ENCODE peak calls at places on chromosomes 12 and 14, in seven cellular contexts. G is CD4-positive, alpha-beta memory T cell; P is neuronal stem cell; T is aorta; N is lower lobe of right lung; J is left ventricle myocardium inferior; A is pancreas. E is an unnamed sample. For H3K36me3 and H3K9me3, the result is how much of the 10 kb centered on the place peaks cover.

GRCh38 chr14:65301862-65302539 is 110.5 kb upstream of the FUT8 start:
- DNase-seq in A (peak), N (no peak), J (no peak), T (no peak), G (no peak), P (no peak), E (no peak)

GRCh38 chr14:33956640-33957039 is 5.8 kb upstream of the EGLN3 start:
- DNase-seq in A (no peak), N (no peak), T (no peak), J (no peak), G (no peak), P (no peak), E (no peak)

GRCh38 chr12:49019435-49020317 is 1.1 kb upstream of the PRKAG1 start:
- DNase-seq in T (no peak), N (no peak), J (no peak), G (no peak), P (no peak), A (peak), E (peak)

GRCh38 chr12:32887058-32887457 is 9.5 kb downstream of the PKP2 start:
- DNase-seq in T (no peak), N (no peak), A (no peak), P (no peak), G (no peak), J (no peak), E (no peak)

GRCh38 chr12:45989857-45990467 is 412 bp downstream of the SCAF11 start:
- DNase-seq in N (peak), G (no peak), T (peak), A (peak), J (peak), P (peak), E (peak)

GRCh38 chr14:101361451-101362433 is 199.6 kb upstream of the DIO3 start:
- DNase-seq in T (peak), P (no peak), G (no peak), N (no peak), A (no peak), J (no peak), E (no peak)

GRCh38 chr14:103519043-103519836 is 3.4 kb downstream of the CKB start:
- DNase-seq in A (peak), N (peak), J (peak), P (no peak), G (no peak), T (peak), E (no peak)

GRCh38 chr12:123363743-123364531 is 710 bp downstream of the SBNO1 start:
- DNase-seq in J (peak), N (peak), T (peak), P (peak), A (peak), G (peak), E (peak)

GRCh38 chr12:40727774-40728483 is 35.7 kb downstream of the CNTN1 start:
- DNase-seq in J (no peak), T (no peak), P (no peak), N (no peak), G (no peak), A (no peak), E (peak)

GRCh38 chr14:77105554-77105953 is 7.5 kb downstream of the CIPC start:
- DNase-seq in A (no peak), J (no peak), N (no peak), T (no peak), G (no peak), P (no peak), E (no peak)

DNA sequence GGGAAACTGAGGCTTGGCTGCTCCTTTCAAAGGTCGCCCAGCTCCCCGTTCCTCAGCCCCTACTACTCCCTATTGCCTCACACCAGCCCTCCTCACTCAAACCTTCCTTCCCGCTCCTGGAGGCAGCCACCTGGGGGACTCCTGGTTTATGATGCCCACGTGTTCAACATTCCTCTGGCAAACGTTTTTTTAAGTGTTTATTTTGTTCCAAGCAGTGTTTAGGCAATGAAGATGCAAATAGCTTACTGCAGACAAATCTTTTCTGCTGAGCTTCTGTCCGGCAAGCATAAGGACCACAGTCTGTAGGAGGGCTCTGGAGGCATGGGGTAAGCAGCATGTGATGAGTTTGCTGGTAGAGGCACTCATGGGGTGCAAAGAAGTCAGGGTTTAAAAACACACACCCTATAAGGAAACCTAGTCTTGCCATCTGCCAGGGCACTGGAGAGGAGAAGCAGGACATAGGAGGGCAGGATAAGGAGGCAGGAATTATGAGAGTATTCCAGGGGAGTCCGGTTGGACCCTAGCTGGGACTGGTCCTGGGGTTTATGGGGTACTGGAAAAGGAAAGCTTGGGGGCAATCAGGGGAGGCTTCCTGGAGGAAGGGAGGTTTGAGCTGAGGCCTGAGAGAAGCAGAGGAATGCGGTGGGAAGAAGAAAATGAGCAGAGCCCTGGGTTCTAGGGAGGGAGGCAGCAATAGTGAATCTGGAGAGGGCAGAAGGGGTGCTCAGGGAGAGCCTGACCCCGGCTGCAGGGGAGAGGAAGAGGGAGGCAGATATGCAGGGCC is 123.3 kb downstream of the NCOR2 start:
- DNase-seq in J (no peak), N (peak), A (peak), P (no peak), G (no peak), T (no peak), E (no peak)
- H3K36me3 ChIP-seq in J (half or more), N (half or more), A (under half), P (under half), G (under half), T (under half), E (under half)

GRCh38 chr12:38118632-38119031 is 197.9 kb upstream of the ALG10B start:
- DNase-seq in G (no peak), A (no peak), P (no peak), T (no peak), J (no peak), N (no peak), E (no peak)

GRCh38 chr12:38110026-38110699 is 206.4 kb upstream of the ALG10B start:
- DNase-seq in A (no peak), G (no peak), N (no peak), J (no peak), P (no peak), T (no peak), E (no peak)

GRCh38 chr12:38116968-38117367 is 199.6 kb upstream of the ALG10B start:
- DNase-seq in T (no peak), J (no peak), N (no peak), G (no peak), P (no peak), A (no peak), E (no peak)

DNA sequence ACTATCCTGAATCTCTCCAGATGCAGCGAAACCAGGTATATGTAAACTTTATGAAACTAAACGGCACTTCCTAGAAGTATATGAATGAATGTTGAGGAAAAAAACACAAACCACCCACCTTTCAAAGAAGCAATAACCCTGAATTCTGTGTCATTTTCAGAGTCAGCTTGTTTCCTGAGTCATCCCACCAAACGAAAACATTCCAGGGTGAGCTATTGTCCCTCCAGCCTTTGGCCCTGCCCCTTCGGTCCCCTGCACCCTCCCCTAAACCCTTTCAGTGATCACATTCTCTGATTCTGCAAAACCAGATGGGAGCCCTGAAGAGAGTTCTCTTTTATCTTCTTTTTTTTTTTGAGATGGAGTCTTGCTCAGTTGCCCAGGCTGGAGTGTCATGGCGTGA is 202.6 kb upstream of the ALG10B start:
- DNase-seq in P (no peak), A (no peak), J (no peak), T (no peak), N (no peak), G (no peak), E (no peak)
- H3K9me3 ChIP-seq in P (under half), A (under half), J (under half), T (under half), N (under half), G (under half), E (under half)

GRCh38 chr14:81437226-81437625 is 37.1 kb upstream of the STON2 start:
- DNase-seq in P (no peak), T (no peak), A (no peak), J (no peak), N (no peak), G (no peak), E (no peak)

GRCh38 chr14:81434230-81434629 is 34.1 kb upstream of the STON2 start:
- DNase-seq in J (no peak), P (no peak), G (no peak), N (no peak), A (no peak), T (no peak), E (no peak)

GRCh38 chr14:81436296-81437138 is 36.4 kb upstream of the STON2 start:
- DNase-seq in J (peak), A (peak), T (peak), G (peak), N (peak), P (peak), E (peak)

GRCh38 chr14:81435048-81435577 is 35.0 kb upstream of the STON2 start:
- DNase-seq in A (no peak), N (no peak), T (no peak), J (no peak), G (no peak), P (no peak), E (no peak)

DNA sequence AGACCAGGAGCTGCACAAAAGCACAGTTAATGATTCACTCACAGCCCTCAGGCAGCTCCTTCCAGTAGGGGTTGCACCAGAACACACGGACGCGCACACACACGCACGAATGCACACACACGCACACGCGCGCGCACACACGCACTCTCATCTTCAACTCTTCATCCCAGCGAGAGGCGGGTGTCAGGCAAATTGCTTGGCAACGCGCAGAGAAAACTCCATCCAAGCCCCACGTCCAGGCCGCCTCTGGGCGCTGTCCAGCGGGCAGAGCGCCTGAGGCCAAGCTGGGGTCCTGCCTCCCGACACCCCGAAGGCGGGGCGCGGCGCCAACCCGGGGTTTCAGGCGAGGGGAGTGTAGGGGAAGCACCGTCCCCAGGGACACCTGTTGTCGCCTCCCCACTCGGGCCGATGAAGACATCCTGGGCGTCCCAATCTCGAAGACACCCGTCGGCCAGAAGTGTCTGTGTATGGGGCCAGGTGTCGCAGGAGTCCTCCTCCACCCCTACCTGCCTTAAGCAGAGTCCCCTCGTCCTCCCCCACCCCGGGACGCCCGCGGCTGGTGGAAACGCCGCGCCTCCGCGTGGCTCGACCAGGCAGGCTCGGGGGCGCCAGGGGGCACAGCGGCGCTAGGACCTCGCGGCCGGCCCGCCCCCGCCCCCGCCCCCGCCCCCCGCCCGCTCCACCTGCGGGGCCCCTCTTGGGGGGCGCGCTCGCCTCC is 35.6 kb upstream of the STON2 start:
- DNase-seq in A (peak), J (peak), G (peak), N (peak), P (peak), T (peak), E (peak)
- H3K4me3 ChIP-seq in A (peak), J (peak), G (peak), N (peak), P (peak), T (peak), E (peak)

GRCh38 chr14:37340353-37340752 is 142.6 kb downstream of the MIPOL1 start:
- DNase-seq in A (no peak), G (no peak), N (no peak), P (no peak), T (no peak), J (no peak), E (no peak)
- H3K36me3 ChIP-seq in A (under half), G (under half), N (under half), P (under half), T (under half), J (under half), E (under half)

GRCh38 chr14:45790293-45790692 is 537.3 kb upstream of the MIS18BP1 start:
- DNase-seq in P (no peak), G (no peak), T (no peak), A (no peak), J (no peak), N (no peak), E (no peak)
- H3K9me3 ChIP-seq in P (under half), G (under half), T (under half), A (under half), J (under half), N (under half), E (under half)

GRCh38 chr14:104977008-104977680 is 1.0 kb downstream of the AHNAK2 start:
- DNase-seq in G (no peak), N (peak), J (peak), T (peak), P (no peak), A (no peak), E (peak)
- H3K4me3 ChIP-seq in G (no peak), N (peak), J (peak), T (no peak), P (peak), A (peak), E (peak)

E was measured in BE2C.